ENCODE peak calls at places on chromosomes 13 and 19, in eight cellular contexts. R is HCT116, X is A549, U is uterus, A is stomach, Y is transverse colon, V is right lobe of liver, O is IMR-90. H is an unnamed sample.

GRCh38 chr13:48575014-48575413 is 42.1 kb upstream of the RCBTB2 start:
- DNase-seq in R (no peak), Y (no peak), U (no peak), V (no peak), A (no peak), O (no peak), X (no peak), H (no peak)

GRCh38 chr13:50766043-50766442 is 77.4 kb downstream of the DLEU7 start:
- DNase-seq in A (no peak), U (no peak), V (no peak), Y (no peak), X (no peak), R (no peak), O (no peak), H (no peak)

GRCh38 chr19:44723952-44724319 is 24.6 kb upstream of the BCL3 start:
- DNase-seq in U (peak; percentile 79), A (peak; percentile 86), Y (peak; percentile 90), X (peak; percentile 96), R (peak; percentile 68), O (peak; percentile 73), V (peak; percentile 91), H (peak; percentile 91)

GRCh38 chr13:111630411-111630810 is 310.0 kb downstream of the TEX29 start:
- DNase-seq in O (no peak), U (no peak), X (no peak), R (no peak), A (no peak), Y (no peak), V (no peak), H (no peak)

GRCh38 chr13:27797228-27797624 is 4.9 kb downstream of the GSX1 start:
- DNase-seq in O (peak; percentile 30), Y (no peak), U (no peak), A (no peak), X (peak; percentile 7), R (no peak), V (no peak), H (no peak)

GRCh38 chr13:29801737-29802305 is 48.6 kb downstream of the UBL3 start:
- DNase-seq in R (no peak), Y (no peak), V (no peak), O (peak; percentile 20), A (no peak), U (no peak), X (no peak), H (no peak)

GRCh38 chr19:17337675-17338439 is 504 bp downstream of the GTPBP3 start:
- DNase-seq in O (no peak), V (no peak), Y (no peak), R (no peak), A (no peak), X (no peak), U (no peak), H (no peak)

GRCh38 chr19:33245948-33246728 is 20.5 kb upstream of the SLC7A10 start:
- DNase-seq in A (no peak), Y (no peak), R (no peak), V (peak; percentile 79), O (no peak), U (no peak), X (no peak), H (no peak)

GRCh38 chr19:54017266-54017665 is 25.8 kb downstream of the CACNG6 start:
- DNase-seq in V (no peak), X (peak; percentile 50), Y (no peak), U (no peak), A (no peak), O (peak; percentile 31), R (no peak), H (no peak)

GRCh38 chr19:44927746-44928145 is 13.3 kb downstream of the APOC1 start:
- DNase-seq in U (no peak), Y (no peak), O (peak; percentile 59), X (no peak), A (no peak), R (no peak), V (no peak), H (no peak)

GRCh38 chr19:38063921-38064320 is 156.9 kb downstream of the SIPA1L3 start:
- DNase-seq in A (no peak), O (no peak), R (no peak), X (no peak), V (no peak), Y (no peak), U (no peak), H (no peak)

GRCh38 chr19:47610546-47610894 is 1.6 kb downstream of the BICRA start:
- DNase-seq in R (no peak), O (no peak), U (no peak), Y (no peak), A (no peak), V (no peak), X (no peak), H (no peak)

GRCh38 chr19:47608074-47608907 is 643 bp upstream of the BICRA start:
- DNase-seq in V (peak; percentile 97), R (peak; percentile 77), X (peak; percentile 94), U (peak; percentile 95), Y (peak; percentile 97), O (peak; percentile 90), A (peak; percentile 96), H (peak; percentile 83)

GRCh38 chr19:47610902-47611301 is 2.0 kb downstream of the BICRA start:
- DNase-seq in Y (peak; percentile 32), A (peak; percentile 64), O (no peak), V (no peak), X (no peak), U (no peak), R (no peak), H (no peak)

GRCh38 chr19:47608908-47609879 is at the start of gene BICRA:
- DNase-seq in R (no peak), O (peak; percentile 73), X (peak; percentile 84), A (peak; percentile 87), V (peak; percentile 81), Y (peak; percentile 84), U (peak; percentile 82), H (peak; percentile 63)

DNA sequence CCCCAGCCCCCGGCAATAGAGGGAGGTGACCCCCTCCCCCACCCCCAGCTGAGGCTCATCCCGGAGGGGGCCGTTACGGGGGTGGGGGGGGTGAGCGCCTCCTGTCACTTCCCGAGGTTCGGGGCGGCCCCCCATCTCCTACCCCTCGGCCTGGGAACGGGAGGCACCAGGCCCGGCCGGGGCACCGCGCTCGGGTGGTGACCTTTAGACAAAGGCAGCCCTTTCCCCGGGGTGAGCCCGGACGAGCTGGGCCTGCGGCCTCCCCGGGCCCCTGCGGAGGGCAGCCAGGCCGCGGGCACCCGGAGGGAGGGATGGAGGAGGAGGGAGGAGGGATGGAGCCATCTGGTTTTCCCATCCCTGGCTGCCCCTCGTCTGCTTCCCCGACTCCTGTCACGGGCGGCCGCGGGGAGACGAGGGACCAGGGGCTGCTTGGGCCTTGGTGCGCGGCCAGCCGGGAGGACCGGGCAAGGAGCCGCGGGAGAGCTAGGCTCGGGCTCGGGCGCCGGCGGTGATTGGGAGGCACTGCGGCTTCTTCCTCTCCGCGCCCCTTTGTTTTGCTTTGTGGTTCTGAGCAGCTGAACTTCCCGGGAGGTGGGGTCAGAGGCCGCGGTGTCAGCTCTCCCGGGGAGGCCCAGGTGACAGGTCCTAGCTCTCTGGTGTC is 1.1 kb downstream of the BICRA start:
- DNase-seq in Y (peak; percentile 69), U (peak; percentile 33), O (peak; percentile 26), R (no peak), X (no peak), A (peak; percentile 59), V (peak; percentile 75), H (peak; percentile 44)
- TF ChIP-seq POLR2A in Y (peak; percentile 62), U (no peak), O (no peak), R (no peak), X (no peak), A (no peak), V (peak; percentile 57), H (no peak)

DNA sequence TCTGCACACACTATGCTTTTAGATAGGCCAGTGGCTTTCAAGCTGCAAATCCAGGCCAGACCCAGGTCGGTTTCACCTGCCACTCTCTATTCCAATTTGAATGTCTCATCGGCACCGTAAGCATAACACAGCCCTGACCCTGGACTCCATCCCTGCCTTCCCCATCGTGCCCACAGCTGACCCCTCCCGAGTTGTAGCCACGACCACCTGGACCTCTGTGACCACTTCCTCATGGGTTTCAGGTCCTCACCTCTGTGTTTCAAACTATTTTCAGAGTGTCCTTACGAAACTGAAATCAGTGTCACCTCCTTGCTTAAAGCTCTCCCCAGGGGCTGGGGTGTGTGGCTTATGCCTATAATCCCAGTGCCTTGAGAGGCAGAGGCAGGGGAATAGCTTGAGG is 9.0 kb upstream of the HSH2D start:
- DNase-seq in A (no peak), Y (peak; percentile 70), U (no peak), R (no peak), X (no peak), O (no peak), V (no peak), H (no peak)
- TF ChIP-seq POLR2A in A (no peak), Y (no peak), U (no peak), R (no peak), X (no peak), O (no peak), V (no peak), H (no peak)

GRCh38 chr13:113447596-113447995 is 5.7 kb downstream of the ADPRHL1 start:
- DNase-seq in O (no peak), U (no peak), X (no peak), V (no peak), Y (no peak), A (no peak), R (no peak), H (no peak)

GRCh38 chr13:113446488-113446854 is 6.8 kb downstream of the ADPRHL1 start:
- DNase-seq in Y (no peak), X (no peak), O (no peak), A (no peak), V (no peak), U (no peak), R (no peak), H (no peak)

GRCh38 chr13:113449693-113450347 is 3.5 kb downstream of the ADPRHL1 start:
- DNase-seq in Y (no peak), R (no peak), A (no peak), V (no peak), X (no peak), U (no peak), O (no peak), H (no peak)

GRCh38 chr13:113448545-113448884 is 4.8 kb downstream of the ADPRHL1 start:
- DNase-seq in O (no peak), V (no peak), Y (peak; percentile 47), X (no peak), U (no peak), A (peak; percentile 70), R (peak; percentile 22), H (no peak)

GRCh38 chr13:113448885-113449692 is 4.2 kb downstream of the ADPRHL1 start:
- DNase-seq in V (no peak), Y (peak; percentile 83), R (peak; percentile 96), A (peak; percentile 86), U (peak; percentile 46), X (peak; percentile 44), O (no peak), H (no peak)
- TF ChIP-seq POLR2A in V (no peak), Y (peak; percentile 61), R (no peak), A (no peak), U (no peak), X (peak; percentile 49), O (no peak), H (no peak)

DNA sequence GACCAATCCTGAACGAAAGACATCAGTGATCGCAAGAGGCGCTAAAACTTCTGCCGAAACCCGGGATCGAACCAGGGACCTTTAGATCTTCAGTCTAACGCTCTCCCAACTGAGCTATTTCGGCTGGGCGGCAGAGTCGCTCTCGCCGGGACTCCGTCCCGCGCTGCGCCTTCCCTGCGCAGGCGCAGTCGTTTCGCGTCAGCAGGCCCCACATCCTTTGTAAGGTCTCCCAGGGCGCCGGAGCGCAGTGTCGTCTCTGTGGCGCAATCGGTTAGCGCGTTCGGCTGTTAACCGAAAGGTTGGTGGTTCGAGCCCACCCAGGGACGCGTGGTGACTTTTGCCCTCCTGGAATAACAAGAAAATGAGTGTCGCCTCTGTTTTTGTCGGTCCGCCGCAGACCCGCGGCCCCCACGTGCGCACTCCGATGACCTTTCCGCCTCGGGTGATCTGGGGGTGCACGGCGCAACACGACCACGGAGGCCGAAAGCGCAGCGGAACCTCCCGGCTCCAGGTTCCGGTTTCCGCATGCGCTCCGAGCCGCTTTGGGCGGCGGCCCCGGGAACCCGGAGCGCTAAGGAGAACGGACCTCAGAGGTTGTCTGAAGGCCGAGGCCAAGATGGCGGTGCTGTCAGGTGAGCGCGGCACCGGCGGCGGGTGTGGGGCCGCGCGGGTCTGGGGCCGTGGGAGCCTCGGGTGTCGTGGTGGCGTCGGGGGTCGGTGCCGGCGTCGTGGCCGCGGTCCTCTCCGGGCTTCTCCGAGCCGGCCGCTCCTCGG is at the start of gene NDUFS7:
- DNase-seq in Y (peak; percentile 91), U (peak; percentile 89), O (peak; percentile 92), V (peak; percentile 90), X (peak; percentile 47), R (peak; percentile 84), A (peak; percentile 92), H (no peak)
- TF ChIP-seq POLR2A in Y (peak; percentile 83), U (peak; percentile 64), O (peak; percentile 84), V (peak; percentile 56), X (peak; percentile 23), R (no peak), A (no peak), H (peak; percentile 56)